ENCODE peak calls at places on chromosomes 3 and 15, in four cellular contexts. One of them, this sample, is unnamed.

GRCh38 chr15:96341465-96342142 is 11.1 kb downstream of the NR2F2 start:
- DNase-seq in GM04503: no peak
- DNase-seq in C1 segment of cervical spinal cord: no peak
- DNase-seq in stimulated activated CD4-positive, alpha-beta T cell treated with anti-CD3 and anti-CD28 coated beads, TNF-alpha, amount 100 ng/mL, for 4 hours: no peak
- DNase-seq in this sample: no peak

GRCh38 chr3:188510366-188510765 is 356.4 kb downstream of the LPP start:
- DNase-seq in GM04503: no peak
- DNase-seq in stimulated activated CD4-positive, alpha-beta T cell treated with anti-CD3 and anti-CD28 coated beads, TNF-alpha, amount 100 ng/mL, for 4 hours: no peak
- DNase-seq in C1 segment of cervical spinal cord: no peak
- DNase-seq in this sample: no peak

GRCh38 chr15:61653110-61653509 is 407.1 kb downstream of the VPS13C start:
- DNase-seq in stimulated activated CD4-positive, alpha-beta T cell treated with anti-CD3 and anti-CD28 coated beads, TNF-alpha, amount 100 ng/mL, for 4 hours: no peak
- DNase-seq in C1 segment of cervical spinal cord: no peak
- DNase-seq in GM04503: no peak
- DNase-seq in this sample: no peak

GRCh38 chr3:40185029-40185695 is 124.3 kb upstream of the EIF1B start:
- DNase-seq in stimulated activated CD4-positive, alpha-beta T cell treated with anti-CD3 and anti-CD28 coated beads, TNF-alpha, amount 100 ng/mL, for 4 hours: no peak
- DNase-seq in C1 segment of cervical spinal cord: no peak
- DNase-seq in GM04503: no peak
- DNase-seq in this sample: no peak

GRCh38 chr3:188296761-188297689 is 143.1 kb downstream of the LPP start:
- DNase-seq in C1 segment of cervical spinal cord: no peak
- DNase-seq in stimulated activated CD4-positive, alpha-beta T cell treated with anti-CD3 and anti-CD28 coated beads, TNF-alpha, amount 100 ng/mL, for 4 hours: no peak
- DNase-seq in GM04503: no peak
- DNase-seq in this sample: no peak

GRCh38 chr15:70023064-70023768 is 74.5 kb downstream of the TLE3 start:
- DNase-seq in C1 segment of cervical spinal cord: no peak
- DNase-seq in GM04503: peak
- DNase-seq in stimulated activated CD4-positive, alpha-beta T cell treated with anti-CD3 and anti-CD28 coated beads, TNF-alpha, amount 100 ng/mL, for 4 hours: no peak
- DNase-seq in this sample: peak

GRCh38 chr3:190427108-190427507 is 22.6 kb downstream of the TMEM207 start:
- DNase-seq in GM04503: no peak
- DNase-seq in C1 segment of cervical spinal cord: no peak
- DNase-seq in stimulated activated CD4-positive, alpha-beta T cell treated with anti-CD3 and anti-CD28 coated beads, TNF-alpha, amount 100 ng/mL, for 4 hours: no peak
- DNase-seq in this sample: no peak

GRCh38 chr3:123584988-123585937 is at the start of gene HACD2:
- DNase-seq in GM04503: peak
- DNase-seq in stimulated activated CD4-positive, alpha-beta T cell treated with anti-CD3 and anti-CD28 coated beads, TNF-alpha, amount 100 ng/mL, for 4 hours: peak
- DNase-seq in C1 segment of cervical spinal cord: peak
- DNase-seq in this sample: peak

GRCh38 chr15:32688151-32688639 is 29.6 kb upstream of the GREM1 start:
- DNase-seq in stimulated activated CD4-positive, alpha-beta T cell treated with anti-CD3 and anti-CD28 coated beads, TNF-alpha, amount 100 ng/mL, for 4 hours: no peak
- DNase-seq in GM04503: no peak
- DNase-seq in C1 segment of cervical spinal cord: no peak
- DNase-seq in this sample: no peak

GRCh38 chr3:161851941-161852566 is 355.4 kb downstream of the OTOL1 start:
- DNase-seq in stimulated activated CD4-positive, alpha-beta T cell treated with anti-CD3 and anti-CD28 coated beads, TNF-alpha, amount 100 ng/mL, for 4 hours: no peak
- DNase-seq in GM04503: no peak
- DNase-seq in C1 segment of cervical spinal cord: no peak
- DNase-seq in this sample: no peak

GRCh38 chr3:133293397-133294107 is 106.3 kb upstream of the BFSP2 start:
- DNase-seq in stimulated activated CD4-positive, alpha-beta T cell treated with anti-CD3 and anti-CD28 coated beads, TNF-alpha, amount 100 ng/mL, for 4 hours: no peak
- DNase-seq in GM04503: no peak
- DNase-seq in C1 segment of cervical spinal cord: no peak
- DNase-seq in this sample: no peak

GRCh38 chr3:135125171-135125801 is 330.2 kb downstream of the EPHB1 start:
- DNase-seq in stimulated activated CD4-positive, alpha-beta T cell treated with anti-CD3 and anti-CD28 coated beads, TNF-alpha, amount 100 ng/mL, for 4 hours: no peak
- DNase-seq in C1 segment of cervical spinal cord: no peak
- DNase-seq in GM04503: no peak
- DNase-seq in this sample: no peak

GRCh38 chr3:46097691-46098241 is 70.5 kb upstream of the XCR1 start:
- DNase-seq in GM04503: no peak
- DNase-seq in C1 segment of cervical spinal cord: no peak
- DNase-seq in stimulated activated CD4-positive, alpha-beta T cell treated with anti-CD3 and anti-CD28 coated beads, TNF-alpha, amount 100 ng/mL, for 4 hours: no peak
- DNase-seq in this sample: no peak

GRCh38 chr3:50195501-50196252 is 4.3 kb downstream of the GNAT1 start:
- DNase-seq in GM04503: no peak
- DNase-seq in stimulated activated CD4-positive, alpha-beta T cell treated with anti-CD3 and anti-CD28 coated beads, TNF-alpha, amount 100 ng/mL, for 4 hours: no peak
- DNase-seq in C1 segment of cervical spinal cord: no peak
- DNase-seq in this sample: no peak

GRCh38 chr3:65368866-65369265 is 669.9 kb downstream of the MAGI1 start:
- DNase-seq in stimulated activated CD4-positive, alpha-beta T cell treated with anti-CD3 and anti-CD28 coated beads, TNF-alpha, amount 100 ng/mL, for 4 hours: no peak
- DNase-seq in C1 segment of cervical spinal cord: no peak
- DNase-seq in GM04503: no peak
- DNase-seq in this sample: no peak

GRCh38 chr3:69137412-69137811 is 15.0 kb upstream of the LMOD3 start:
- DNase-seq in C1 segment of cervical spinal cord: no peak
- DNase-seq in GM04503: no peak
- DNase-seq in stimulated activated CD4-positive, alpha-beta T cell treated with anti-CD3 and anti-CD28 coated beads, TNF-alpha, amount 100 ng/mL, for 4 hours: no peak
- DNase-seq in this sample: no peak

GRCh38 chr3:115476472-115476871 is 146.8 kb upstream of the GAP43 start:
- DNase-seq in GM04503: no peak
- DNase-seq in stimulated activated CD4-positive, alpha-beta T cell treated with anti-CD3 and anti-CD28 coated beads, TNF-alpha, amount 100 ng/mL, for 4 hours: no peak
- DNase-seq in C1 segment of cervical spinal cord: no peak
- DNase-seq in this sample: no peak

GRCh38 chr3:158105710-158106438 is at the start of gene SHOX2:
- DNase-seq in GM04503: peak
- DNase-seq in C1 segment of cervical spinal cord: no peak
- DNase-seq in stimulated activated CD4-positive, alpha-beta T cell treated with anti-CD3 and anti-CD28 coated beads, TNF-alpha, amount 100 ng/mL, for 4 hours: no peak
- DNase-seq in this sample: peak

GRCh38 chr3:16319307-16319706 is 54.3 kb downstream of the OXNAD1 start:
- DNase-seq in GM04503: no peak
- DNase-seq in C1 segment of cervical spinal cord: no peak
- DNase-seq in stimulated activated CD4-positive, alpha-beta T cell treated with anti-CD3 and anti-CD28 coated beads, TNF-alpha, amount 100 ng/mL, for 4 hours: peak
- DNase-seq in this sample: no peak

GRCh38 chr3:195260286-195260905 is 10.6 kb downstream of the XXYLT1 start:
- DNase-seq in GM04503: no peak
- DNase-seq in stimulated activated CD4-positive, alpha-beta T cell treated with anti-CD3 and anti-CD28 coated beads, TNF-alpha, amount 100 ng/mL, for 4 hours: no peak
- DNase-seq in C1 segment of cervical spinal cord: no peak
- DNase-seq in this sample: no peak

GRCh38 chr15:41559489-41560177 is 621 bp downstream of the TYRO3 start:
- DNase-seq in GM04503: no peak
- DNase-seq in stimulated activated CD4-positive, alpha-beta T cell treated with anti-CD3 and anti-CD28 coated beads, TNF-alpha, amount 100 ng/mL, for 4 hours: no peak
- DNase-seq in C1 segment of cervical spinal cord: peak
- DNase-seq in this sample: no peak

GRCh38 chr3:46574263-46574662 is 8.2 kb upstream of the LRRC2 start:
- DNase-seq in stimulated activated CD4-positive, alpha-beta T cell treated with anti-CD3 and anti-CD28 coated beads, TNF-alpha, amount 100 ng/mL, for 4 hours: no peak
- DNase-seq in C1 segment of cervical spinal cord: no peak
- DNase-seq in GM04503: no peak
- DNase-seq in this sample: no peak

GRCh38 chr3:158845748-158846350 is 44.0 kb downstream of the MFSD1 start:
- DNase-seq in C1 segment of cervical spinal cord: no peak
- DNase-seq in GM04503: no peak
- DNase-seq in stimulated activated CD4-positive, alpha-beta T cell treated with anti-CD3 and anti-CD28 coated beads, TNF-alpha, amount 100 ng/mL, for 4 hours: no peak
- DNase-seq in this sample: peak

GRCh38 chr15:86082619-86083377 is 3.1 kb downstream of the AGBL1 start:
- DNase-seq in C1 segment of cervical spinal cord: no peak
- DNase-seq in stimulated activated CD4-positive, alpha-beta T cell treated with anti-CD3 and anti-CD28 coated beads, TNF-alpha, amount 100 ng/mL, for 4 hours: no peak
- DNase-seq in GM04503: no peak
- DNase-seq in this sample: no peak

GRCh38 chr3:173617490-173617889 is 219.9 kb downstream of the NLGN1 start:
- DNase-seq in C1 segment of cervical spinal cord: no peak
- DNase-seq in stimulated activated CD4-positive, alpha-beta T cell treated with anti-CD3 and anti-CD28 coated beads, TNF-alpha, amount 100 ng/mL, for 4 hours: no peak
- DNase-seq in GM04503: no peak
- DNase-seq in this sample: no peak

GRCh38 chr15:69719527-69719926 is 266.9 kb downstream of the RPLP1 start:
- DNase-seq in C1 segment of cervical spinal cord: no peak
- DNase-seq in stimulated activated CD4-positive, alpha-beta T cell treated with anti-CD3 and anti-CD28 coated beads, TNF-alpha, amount 100 ng/mL, for 4 hours: no peak
- DNase-seq in GM04503: no peak
- DNase-seq in this sample: peak

GRCh38 chr15:51629612-51630011 is 7.0 kb upstream of the DMXL2 start:
- DNase-seq in stimulated activated CD4-positive, alpha-beta T cell treated with anti-CD3 and anti-CD28 coated beads, TNF-alpha, amount 100 ng/mL, for 4 hours: no peak
- DNase-seq in GM04503: no peak
- DNase-seq in C1 segment of cervical spinal cord: peak
- DNase-seq in this sample: no peak

GRCh38 chr3:45647148-45647619 is 42.0 kb upstream of the SACM1L start:
- DNase-seq in C1 segment of cervical spinal cord: no peak
- DNase-seq in stimulated activated CD4-positive, alpha-beta T cell treated with anti-CD3 and anti-CD28 coated beads, TNF-alpha, amount 100 ng/mL, for 4 hours: no peak
- DNase-seq in GM04503: peak
- DNase-seq in this sample: no peak

GRCh38 chr3:191328383-191328962 is 721 bp upstream of the CCDC50 start:
- DNase-seq in C1 segment of cervical spinal cord: peak
- DNase-seq in GM04503: no peak
- DNase-seq in stimulated activated CD4-positive, alpha-beta T cell treated with anti-CD3 and anti-CD28 coated beads, TNF-alpha, amount 100 ng/mL, for 4 hours: no peak
- DNase-seq in this sample: no peak

GRCh38 chr3:170603770-170604510 is 18.1 kb upstream of the SLC7A14 start:
- DNase-seq in C1 segment of cervical spinal cord: no peak
- DNase-seq in stimulated activated CD4-positive, alpha-beta T cell treated with anti-CD3 and anti-CD28 coated beads, TNF-alpha, amount 100 ng/mL, for 4 hours: no peak
- DNase-seq in GM04503: no peak
- DNase-seq in this sample: no peak

GRCh38 chr3:19183572-19183971 is 35.3 kb downstream of the KCNH8 start:
- DNase-seq in stimulated activated CD4-positive, alpha-beta T cell treated with anti-CD3 and anti-CD28 coated beads, TNF-alpha, amount 100 ng/mL, for 4 hours: no peak
- DNase-seq in GM04503: no peak
- DNase-seq in C1 segment of cervical spinal cord: no peak
- DNase-seq in this sample: no peak

GRCh38 chr3:133855772-133856171 is 39.9 kb downstream of the RAB6B start:
- DNase-seq in stimulated activated CD4-positive, alpha-beta T cell treated with anti-CD3 and anti-CD28 coated beads, TNF-alpha, amount 100 ng/mL, for 4 hours: no peak
- DNase-seq in C1 segment of cervical spinal cord: no peak
- DNase-seq in GM04503: no peak
- DNase-seq in this sample: no peak

GRCh38 chr15:59792359-59792758 is 103.2 kb upstream of the BNIP2 start:
- DNase-seq in GM04503: no peak
- DNase-seq in stimulated activated CD4-positive, alpha-beta T cell treated with anti-CD3 and anti-CD28 coated beads, TNF-alpha, amount 100 ng/mL, for 4 hours: no peak
- DNase-seq in C1 segment of cervical spinal cord: no peak
- DNase-seq in this sample: no peak

This sample was measured in memory B cell.